ENCODE peak calls at places on chromosomes 16 and 17, in seven cellular contexts. V, Z, B, R, P, M and D are unnamed samples. For H3K4me1, the result is how much of the 10 kb centered on the place peaks cover.

GRCh38 chr17:40097931-40098845 is 2.2 kb downstream of the NR1D1 start:
- DNase-seq in V (peak), Z (peak), B (peak), R (no peak), P (peak), M (peak), D (peak)

GRCh38 chr17:37327341-37328090 is 48.3 kb upstream of the C17orf78 start:
- DNase-seq in V (no peak), Z (no peak), B (no peak), R (no peak), P (peak), M (peak), D (no peak)

GRCh38 chr17:35889818-35890773 is 9.9 kb upstream of the CCL5 start:
- DNase-seq in V (peak), Z (no peak), B (peak), R (no peak), P (peak), M (peak), D (no peak)

GRCh38 chr16:85819245-85819644 is 19.8 kb downstream of the COX4I1 start:
- DNase-seq in V (peak), Z (peak), B (peak), R (peak), P (peak), M (peak), D (peak)

GRCh38 chr17:41496803-41497484 is 7.2 kb upstream of the KRT36 start:
- DNase-seq in V (peak), Z (peak), B (peak), R (no peak), P (peak), M (peak), D (no peak)

GRCh38 chr16:11130978-11131665 is 124.9 kb downstream of the SOCS1 start:
- DNase-seq in V (no peak), Z (peak), B (no peak), R (no peak), P (no peak), M (no peak), D (no peak)

GRCh38 chr17:81712468-81713003 is 452 bp downstream of the SLC25A10 start:
- DNase-seq in V (peak), Z (peak), B (no peak), R (no peak), P (peak), M (peak), D (peak)

GRCh38 chr16:75104836-75105235 is 11.7 kb downstream of the LDHD start:
- DNase-seq in V (no peak), Z (no peak), B (no peak), R (no peak), P (no peak), M (no peak), D (no peak)

GRCh38 chr17:4551796-4552525 is 3.2 kb downstream of the MYBBP1A start:
- DNase-seq in V (no peak), Z (no peak), B (no peak), R (no peak), P (no peak), M (no peak), D (no peak)

GRCh38 chr17:8888704-8889302 is 21.3 kb upstream of the PIK3R6 start:
- DNase-seq in V (no peak), Z (no peak), B (no peak), R (no peak), P (no peak), M (no peak), D (no peak)

GRCh38 chr16:67035364-67035763 is 6.4 kb downstream of the CBFB start:
- DNase-seq in V (no peak), Z (no peak), B (no peak), R (no peak), P (no peak), M (no peak), D (no peak)

GRCh38 chr17:72191901-72192300 is 71.1 kb downstream of the SOX9 start:
- DNase-seq in V (no peak), Z (no peak), B (no peak), R (no peak), P (no peak), M (no peak), D (no peak)

GRCh38 chr17:57875109-57876022 is 25.5 kb upstream of the MRPS23 start:
- DNase-seq in V (peak), Z (peak), B (peak), R (no peak), P (peak), M (peak), D (no peak)

GRCh38 chr16:23182675-23183485 is at the start of gene SCNN1G:
- DNase-seq in V (peak), Z (peak), B (no peak), R (no peak), P (no peak), M (no peak), D (peak)

GRCh38 chr16:50253511-50253903 is 12.8 kb upstream of the ADCY7 start:
- DNase-seq in V (no peak), Z (no peak), B (no peak), R (no peak), P (no peak), M (no peak), D (peak)

GRCh38 chr17:75983501-75984181 is 4.6 kb downstream of the TEN1 start:
- DNase-seq in V (no peak), Z (peak), B (no peak), R (no peak), P (peak), M (no peak), D (no peak)

GRCh38 chr17:31487648-31488263 is 96.3 kb downstream of the RAB11FIP4 start:
- DNase-seq in V (peak), Z (peak), B (peak), R (peak), P (peak), M (peak), D (peak)

GRCh38 chr16:50266337-50267091 is at the start of gene ADCY7:
- DNase-seq in V (peak), Z (peak), B (peak), R (no peak), P (peak), M (peak), D (peak)

GRCh38 chr17:57577751-57578607 is 167.1 kb downstream of the CCDC182 start:
- DNase-seq in V (peak), Z (peak), B (no peak), R (no peak), P (peak), M (peak), D (no peak)

GRCh38 chr16:79593074-79593531 is 7.4 kb downstream of the MAF start:
- DNase-seq in V (no peak), Z (no peak), B (no peak), R (no peak), P (no peak), M (peak), D (no peak)

GRCh38 chr17:80989586-80989913 is 2.1 kb upstream of the CHMP6 start:
- DNase-seq in V (no peak), Z (no peak), B (no peak), R (no peak), P (no peak), M (no peak), D (no peak)

GRCh38 chr17:50097455-50097854 is 2.3 kb downstream of the PDK2 start:
- DNase-seq in V (no peak), Z (no peak), B (no peak), R (no peak), P (no peak), M (no peak), D (no peak)

GRCh38 chr17:50096758-50097157 is 1.6 kb downstream of the PDK2 start:
- DNase-seq in V (no peak), Z (no peak), B (no peak), R (no peak), P (no peak), M (no peak), D (no peak)

GRCh38 chr17:50094753-50095616 is at the start of gene PDK2:
- DNase-seq in V (peak), Z (peak), B (peak), R (peak), P (peak), M (peak), D (peak)

GRCh38 chr17:50095626-50096037 is 481 bp downstream of the PDK2 start:
- DNase-seq in V (peak), Z (no peak), B (no peak), R (no peak), P (no peak), M (no peak), D (no peak)

DNA sequence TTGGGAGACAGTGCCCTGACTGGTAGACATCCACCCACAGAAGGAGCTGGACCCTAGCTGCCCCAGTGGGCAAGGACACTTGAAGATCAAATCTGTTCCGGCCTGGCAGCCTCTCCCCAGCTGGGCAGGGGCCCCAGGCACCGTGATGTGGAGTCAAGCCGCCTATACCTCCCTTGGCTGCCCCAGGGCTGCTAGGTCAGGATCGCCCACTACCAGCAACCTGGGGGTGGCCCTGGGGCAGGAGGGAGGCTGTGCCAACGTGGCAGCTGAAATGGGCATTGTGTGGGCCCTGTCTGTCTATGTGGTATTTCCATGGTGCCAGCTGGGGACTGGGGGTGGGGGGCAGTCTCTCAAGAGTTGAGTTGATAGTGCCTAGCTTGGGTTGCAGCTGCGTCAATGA is 941 bp downstream of the PDK2 start:
- DNase-seq in V (no peak), Z (no peak), B (no peak), R (no peak), P (no peak), M (no peak), D (no peak)
- H3K27ac ChIP-seq in V (peak), Z (peak), B (peak), R (no peak), P (no peak), M (no peak), D (peak)

GRCh38 chr16:88973007-88973410 is 4.0 kb downstream of the CBFA2T3 start:
- DNase-seq in V (peak), Z (no peak), B (no peak), R (no peak), P (no peak), M (no peak), D (no peak)

GRCh38 chr16:88973415-88974050 is 3.5 kb downstream of the CBFA2T3 start:
- DNase-seq in V (no peak), Z (no peak), B (no peak), R (no peak), P (no peak), M (no peak), D (no peak)

GRCh38 chr16:88974641-88975215 is 2.3 kb downstream of the CBFA2T3 start:
- DNase-seq in V (no peak), Z (no peak), B (no peak), R (no peak), P (no peak), M (no peak), D (no peak)

GRCh38 chr16:88975511-88976061 is 1.4 kb downstream of the CBFA2T3 start:
- DNase-seq in V (no peak), Z (no peak), B (no peak), R (no peak), P (no peak), M (no peak), D (no peak)

DNA sequence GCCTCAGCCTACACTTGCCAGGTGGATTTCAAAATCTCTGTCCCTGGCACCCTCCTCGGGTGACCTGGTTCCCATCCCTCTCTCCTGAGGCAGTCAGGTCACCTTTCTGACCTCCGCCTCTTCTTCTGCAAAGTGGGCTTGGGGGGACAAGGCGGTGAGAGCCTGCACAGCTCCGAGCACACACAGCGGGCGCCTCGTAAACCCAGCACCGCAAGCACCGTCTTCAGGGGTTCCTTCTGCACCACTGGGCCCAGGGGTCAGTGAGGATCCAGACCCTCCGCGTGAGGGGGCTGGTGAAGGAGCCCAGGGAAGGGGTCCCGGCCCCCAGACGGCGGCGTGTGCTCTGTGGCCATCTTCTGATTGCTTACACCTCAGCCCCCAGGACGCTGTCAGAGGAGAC is 2.9 kb downstream of the CBFA2T3 start:
- DNase-seq in V (no peak), Z (no peak), B (no peak), R (no peak), P (no peak), M (no peak), D (no peak)
- H3K4me1 ChIP-seq in V (under half), Z (under half), B (under half), R (under half), P (under half), M (under half), D (under half)

DNA sequence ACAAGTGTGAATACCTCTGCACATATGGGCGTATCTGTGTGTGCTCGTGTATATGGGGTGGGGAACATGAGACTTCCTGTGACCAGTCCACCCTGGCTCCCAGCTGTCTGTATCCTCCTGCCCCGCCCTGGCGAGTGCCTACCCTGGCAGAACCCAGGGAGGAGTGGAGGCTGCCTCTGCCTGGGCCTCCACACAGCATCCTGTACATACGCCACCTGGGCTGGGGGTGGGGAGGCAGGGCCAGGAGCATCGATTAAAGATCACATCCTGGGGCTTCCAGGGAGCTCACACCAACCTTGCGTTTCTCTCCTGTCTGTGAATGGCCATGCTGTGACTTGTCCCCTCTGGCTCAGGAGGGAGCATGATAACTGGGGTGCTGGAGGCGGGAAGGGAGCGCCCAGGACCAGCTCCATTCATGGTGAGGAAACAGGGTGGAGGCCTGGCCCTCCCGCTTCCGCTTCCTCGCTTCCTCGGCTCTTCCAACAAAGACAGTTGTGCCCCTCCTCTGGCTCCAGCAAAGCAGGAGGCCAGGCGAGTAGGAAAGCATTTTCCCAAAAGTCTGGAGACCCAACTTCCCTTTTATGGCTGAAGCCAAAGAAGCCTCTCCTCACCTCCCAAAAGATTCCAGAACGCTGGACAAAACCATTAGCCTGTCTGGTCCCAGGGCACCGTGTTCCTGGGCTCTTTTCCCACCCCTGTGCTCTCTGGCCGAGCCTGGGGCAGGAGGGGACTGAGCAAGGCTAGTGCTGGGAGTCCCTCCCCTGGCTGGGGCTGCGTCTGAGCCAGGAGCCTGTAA is 23.0 kb downstream of the ADAM11 start:
- DNase-seq in V (no peak), Z (peak), B (peak), R (no peak), P (peak), M (no peak), D (peak)
- H3K27ac ChIP-seq in V (no peak), Z (peak), B (peak), R (no peak), P (peak), M (no peak), D (no peak)

GRCh38 chr16:89397331-89397861 is 93.0 kb downstream of the ANKRD11 start:
- DNase-seq in V (no peak), Z (no peak), B (no peak), R (no peak), P (no peak), M (no peak), D (no peak)

GRCh38 chr16:89395150-89396142 is 94.9 kb downstream of the ANKRD11 start:
- DNase-seq in V (peak), Z (peak), B (peak), R (no peak), P (peak), M (peak), D (peak)

GRCh38 chr16:89396156-89396555 is 94.2 kb downstream of the ANKRD11 start:
- DNase-seq in V (no peak), Z (no peak), B (no peak), R (no peak), P (no peak), M (no peak), D (no peak)

GRCh38 chr16:89393731-89394406 is 96.5 kb downstream of the ANKRD11 start:
- DNase-seq in V (no peak), Z (no peak), B (peak), R (no peak), P (no peak), M (no peak), D (no peak)

DNA sequence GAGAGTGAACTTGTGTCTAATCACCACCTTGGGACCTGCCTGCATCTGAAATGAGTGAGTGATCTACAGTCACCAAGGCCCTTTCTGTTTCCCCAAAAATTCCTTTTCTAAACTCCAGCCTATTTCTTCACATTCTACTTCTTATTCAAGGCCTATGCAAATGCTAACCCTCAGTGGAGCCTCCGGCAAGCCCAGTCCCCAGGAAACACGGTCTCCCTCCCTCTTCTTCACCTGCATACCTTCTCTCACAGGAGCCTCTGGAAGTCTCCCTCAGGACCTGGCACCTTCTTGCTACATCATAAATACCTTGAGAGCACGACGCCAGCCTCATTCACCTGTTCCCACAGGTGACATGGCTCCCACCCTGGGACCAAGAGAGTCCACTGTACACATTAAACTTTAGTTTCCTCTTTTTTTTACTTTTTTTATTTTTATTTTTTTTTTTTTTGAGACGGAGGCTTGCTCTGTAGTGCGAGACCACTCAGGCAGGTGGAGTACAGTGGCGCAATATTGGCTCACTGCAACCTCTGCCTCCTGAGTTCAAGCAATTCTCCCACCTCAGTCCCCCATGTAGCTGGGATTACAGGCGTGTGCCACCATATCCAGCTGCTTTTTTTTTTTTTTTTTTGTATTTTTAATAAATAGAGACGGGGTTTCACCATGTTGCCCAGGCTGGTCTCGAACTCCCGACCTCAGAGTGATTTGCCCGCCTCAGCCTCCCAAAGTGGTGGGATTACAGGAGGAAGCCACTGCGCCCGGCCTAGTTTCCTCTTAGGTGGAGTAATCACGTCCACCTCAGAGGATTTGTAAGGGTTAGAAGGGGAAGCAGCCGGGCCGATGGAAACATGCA is 97.3 kb downstream of the ANKRD11 start:
- DNase-seq in V (no peak), Z (no peak), B (no peak), R (no peak), P (no peak), M (no peak), D (no peak)
- H3K4me1 ChIP-seq in V (under half), Z (under half), B (under half), R (under half), P (under half), M (under half), D (under half)